ENCODE peak calls at places on chromosome 10, in four cellular contexts. K, I, G and N are unnamed samples.

GRCh38 chr10:72001026-72001380 is 36.8 kb downstream of the CHST3 start:
- DNase-seq in K (no peak), I (no peak), G (no peak), N (no peak)

GRCh38 chr10:780536-781524 is 91.4 kb upstream of the DIP2C start:
- DNase-seq in K (no peak), I (no peak), G (no peak), N (peak)

GRCh38 chr10:1043532-1043995 is 5.4 kb downstream of the IDI1 start:
- DNase-seq in K (no peak), I (peak), G (peak), N (peak)

GRCh38 chr10:125607689-125608290 is 75.2 kb downstream of the TEX36 start:
- DNase-seq in K (no peak), I (no peak), G (no peak), N (no peak)

GRCh38 chr10:72379776-72380175 is 25.1 kb upstream of the DNAJB12 start:
- DNase-seq in K (no peak), I (no peak), G (no peak), N (no peak)

GRCh38 chr10:110008518-110009339 is 945 bp downstream of the ADD3 start:
- DNase-seq in K (no peak), I (no peak), G (no peak), N (peak)

GRCh38 chr10:98055875-98056516 is 25.6 kb upstream of the CRTAC1 start:
- DNase-seq in K (peak), I (no peak), G (no peak), N (no peak)

GRCh38 chr10:11557513-11557912 is 53.9 kb downstream of the USP6NL start:
- DNase-seq in K (no peak), I (no peak), G (no peak), N (no peak)

GRCh38 chr10:9845075-9845474 is 1172.6 kb upstream of the CELF2 start:
- DNase-seq in K (no peak), I (no peak), G (no peak), N (no peak)

GRCh38 chr10:65891073-65891981 is 1034.5 kb upstream of the LRRTM3 start:
- DNase-seq in K (no peak), I (no peak), G (peak), N (peak)

DNA sequence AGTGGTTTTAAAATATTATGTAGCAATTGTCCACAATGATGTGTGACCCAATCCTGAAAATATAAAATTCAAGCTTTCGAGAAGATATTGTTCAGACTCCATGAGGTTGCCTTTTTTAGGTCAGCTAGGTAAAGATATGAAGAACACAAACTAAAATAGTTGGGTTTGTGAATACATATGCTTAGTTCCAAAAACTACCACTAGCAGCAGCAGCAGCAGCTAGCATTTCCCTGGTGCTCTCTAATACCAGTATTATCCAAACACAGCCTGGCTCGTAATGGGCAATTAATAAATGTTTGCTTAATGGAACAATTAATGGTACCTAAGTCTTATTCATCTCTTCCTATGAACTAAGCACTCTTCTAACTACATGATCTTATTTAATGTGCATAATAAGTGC is 362.5 kb downstream of the MALRD1 start:
- DNase-seq in K (no peak), I (no peak), G (no peak), N (no peak)
- TF ChIP-seq CTCF in K (no peak), I (no peak), G (no peak), N (no peak)

GRCh38 chr10:55668326-55668922 is 692.6 kb downstream of the ZWINT start:
- DNase-seq in K (no peak), I (no peak), G (no peak), N (no peak)
- TF ChIP-seq CTCF in K (peak), I (no peak), G (peak), N (peak)

GRCh38 chr10:22259280-22259679 is 41.5 kb upstream of the EBLN1 start:
- DNase-seq in K (no peak), I (no peak), G (peak), N (peak)
- TF ChIP-seq CTCF in K (peak), I (no peak), G (peak), N (no peak)

GRCh38 chr10:121592155-121592890 is 5.9 kb downstream of the FGFR2 start:
- DNase-seq in K (no peak), I (no peak), G (no peak), N (no peak)
- TF ChIP-seq CTCF in K (no peak), I (no peak), G (no peak), N (no peak)

DNA sequence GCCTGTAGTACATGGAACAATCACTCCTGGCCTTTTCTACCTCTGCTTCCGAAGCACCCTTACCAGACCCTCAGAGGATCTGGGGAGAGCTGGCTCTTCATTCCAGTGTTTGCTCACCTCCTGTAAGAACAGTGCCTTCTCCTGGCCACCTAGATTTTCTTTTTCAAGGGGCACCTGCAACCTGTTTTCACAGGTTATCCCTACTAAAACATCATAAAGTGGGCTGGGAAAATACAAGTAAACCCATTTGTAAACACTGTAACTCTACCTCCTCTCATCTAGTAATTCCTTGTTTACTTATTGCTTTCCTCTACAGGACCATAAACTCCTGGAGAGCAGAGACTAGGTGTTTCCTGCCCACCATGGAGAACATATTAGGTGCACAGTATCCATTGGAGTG is 1.1 kb downstream of the PIK3AP1 start:
- DNase-seq in K (no peak), I (no peak), G (no peak), N (peak)
- TF ChIP-seq CTCF in K (no peak), I (no peak), G (peak), N (no peak)

GRCh38 chr10:23693398-23693797 is 254.5 kb downstream of the OTUD1 start:
- DNase-seq in K (no peak), I (no peak), G (no peak), N (no peak)
- TF ChIP-seq CTCF in K (peak), I (no peak), G (no peak), N (no peak)

DNA sequence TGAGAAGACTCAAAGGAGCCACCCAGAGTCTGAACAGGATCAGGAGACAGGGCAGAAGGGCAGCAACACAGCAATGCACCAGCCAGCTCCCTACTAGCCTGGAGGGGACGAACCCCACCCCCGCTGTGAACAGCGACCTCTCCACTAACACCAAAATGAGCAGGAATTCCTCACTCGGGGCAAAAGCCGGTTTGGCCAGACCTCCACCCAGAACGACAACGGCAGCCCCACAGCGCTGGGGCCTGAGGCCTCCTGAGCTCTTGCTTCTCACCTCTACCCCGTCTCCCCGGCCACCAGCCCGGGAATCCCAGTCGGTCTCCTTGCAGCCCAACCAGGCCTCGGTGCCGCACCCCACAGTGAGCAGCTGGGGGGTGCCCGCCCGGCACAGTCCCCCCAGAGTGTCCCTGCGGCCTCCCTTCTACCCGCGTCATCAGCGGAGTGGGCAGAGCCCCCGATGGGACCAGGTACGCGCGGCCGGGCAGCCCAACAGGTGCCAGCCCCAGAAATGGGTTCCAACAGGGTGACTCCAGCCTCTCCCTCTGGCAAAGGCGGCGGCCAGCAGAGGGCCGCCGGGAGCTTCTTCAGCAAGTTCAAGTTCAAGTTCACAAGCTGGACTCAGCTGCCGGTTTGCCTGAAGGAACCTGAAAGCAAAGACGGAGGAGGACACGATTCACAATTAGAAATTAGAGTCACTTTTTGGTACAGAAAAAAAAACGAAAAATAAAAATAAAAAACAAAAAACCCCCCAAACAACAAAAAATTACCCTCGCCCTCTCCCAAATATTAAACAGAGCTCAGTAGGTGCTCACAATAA is 129.0 kb downstream of the MARCHF5 start:
- DNase-seq in K (peak), I (no peak), G (no peak), N (peak)
- TF ChIP-seq CTCF in K (peak), I (no peak), G (no peak), N (peak)

GRCh38 chr10:77836299-77836820 is 90.2 kb downstream of the DLG5 start:
- DNase-seq in K (peak), I (peak), G (peak), N (peak)

GRCh38 chr10:77840636-77841035 is 85.9 kb downstream of the DLG5 start:
- DNase-seq in K (no peak), I (no peak), G (no peak), N (no peak)

GRCh38 chr10:77837248-77837924 is 89.2 kb downstream of the DLG5 start:
- DNase-seq in K (peak), I (no peak), G (peak), N (peak)

GRCh38 chr10:77835669-77836086 is 90.9 kb downstream of the DLG5 start:
- DNase-seq in K (peak), I (no peak), G (no peak), N (no peak)

DNA sequence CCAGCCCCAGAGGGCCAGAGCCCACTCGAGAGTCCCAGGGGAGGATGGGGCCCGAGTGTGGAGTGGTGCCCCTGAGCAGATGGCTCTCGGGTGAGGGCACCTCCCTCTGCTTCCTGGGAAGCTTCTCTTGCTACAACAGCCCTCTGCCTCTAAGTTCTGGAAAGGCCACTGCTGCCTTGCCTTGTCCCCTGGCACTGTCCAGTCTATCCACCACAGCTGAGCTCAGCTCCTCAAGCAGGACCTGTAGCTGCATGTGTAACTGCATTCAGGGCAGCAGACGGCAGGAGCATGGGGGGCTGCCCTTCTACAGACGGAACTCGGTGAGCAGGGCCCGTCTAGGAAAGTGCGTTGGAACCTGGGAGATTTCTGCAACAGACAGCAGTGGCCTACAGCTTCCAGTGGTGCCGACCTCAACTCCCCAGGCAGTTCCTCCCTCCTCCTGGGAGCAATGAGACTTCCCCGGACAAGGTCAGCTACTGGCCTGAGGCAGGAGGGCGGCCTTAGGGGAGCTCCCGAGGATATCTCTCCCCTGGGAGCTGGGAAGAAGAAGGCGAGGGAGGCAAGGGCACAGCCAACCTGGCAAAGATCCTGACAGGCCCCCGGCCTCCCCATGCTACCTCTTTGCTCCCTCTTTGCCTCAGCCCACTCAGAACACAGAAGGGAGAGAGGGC is 88.5 kb downstream of the DLG5 start:
- DNase-seq in K (no peak), I (no peak), G (no peak), N (no peak)
- TF ChIP-seq CTCF in K (no peak), I (no peak), G (no peak), N (no peak)

GRCh38 chr10:21406595-21407218 is 118.8 kb downstream of the SKIDA1 start:
- DNase-seq in K (peak), I (no peak), G (no peak), N (no peak)
- TF ChIP-seq CTCF in K (no peak), I (no peak), G (no peak), N (no peak)